ENCODE peak calls at places on chromosomes 13 and 19, in six cellular contexts. U is CD8-positive, alpha-beta T cell; T is body of pancreas; F is ascending aorta; N is fibroblast of pulmonary artery; X is NB4. O is an unnamed sample.

GRCh38 chr19:50002386-50002960 is 22.7 kb downstream of the VRK3 start:
- DNase-seq in U (no peak), T (no peak), F (no peak), N (no peak), X (no peak), O (no peak)

GRCh38 chr19:41734585-41734984 is 20.7 kb upstream of the CEACAM6 start:
- DNase-seq in U (no peak), T (no peak), F (no peak), N (no peak), X (no peak), O (no peak)

GRCh38 chr13:80527400-80527799 is 186.5 kb upstream of the SPRY2 start:
- DNase-seq in U (no peak), T (no peak), F (no peak), N (no peak), X (no peak), O (no peak)

GRCh38 chr13:24274452-24274971 is 34.9 kb upstream of the C1QTNF9 start:
- DNase-seq in U (peak; percentile 68), T (no peak), F (no peak), N (peak; percentile 52), X (no peak), O (no peak)

GRCh38 chr13:28489975-28490550 is 4.9 kb downstream of the FLT1 start:
- DNase-seq in U (no peak), T (no peak), F (no peak), N (no peak), X (no peak), O (no peak)

GRCh38 chr19:3179739-3180293 is 1.2 kb downstream of the S1PR4 start:
- DNase-seq in U (no peak), T (no peak), F (no peak), N (no peak), X (peak; percentile 56), O (no peak)

GRCh38 chr13:22748866-22749586 is 431.8 kb upstream of the SGCG start:
- DNase-seq in U (no peak), T (no peak), F (no peak), N (peak; percentile 29), X (no peak), O (no peak)

GRCh38 chr13:102443234-102443633 is 41.4 kb upstream of the FGF14 start:
- DNase-seq in U (no peak), T (no peak), F (no peak), N (no peak), X (no peak), O (no peak)

GRCh38 chr13:100675660-100676129 is 1.1 kb upstream of the TMTC4 start:
- DNase-seq in U (no peak), T (no peak), F (no peak), N (no peak), X (no peak), O (no peak)

GRCh38 chr19:29690842-29691241 is 24.2 kb downstream of the C19orf12 start:
- DNase-seq in U (peak; percentile 46), T (no peak), F (no peak), N (peak; percentile 60), X (peak; percentile 67), O (no peak)

GRCh38 chr19:18978616-18979015 is 37.6 kb upstream of the HOMER3 start:
- DNase-seq in U (no peak), T (no peak), F (no peak), N (no peak), X (peak; percentile 84), O (no peak)

GRCh38 chr19:11813801-11814706 is at the start of gene ZNF440:
- DNase-seq in U (peak; percentile 79), T (peak; percentile 97), F (peak; percentile 85), N (peak; percentile 93), X (peak; percentile 95), O (peak; percentile 76)

GRCh38 chr19:54429176-54429495 is 13.9 kb downstream of the TTYH1 start:
- DNase-seq in U (no peak), T (no peak), F (no peak), N (no peak), X (no peak), O (no peak)

GRCh38 chr13:107807306-107808073 is 407.8 kb downstream of the LIG4 start:
- DNase-seq in U (no peak), T (no peak), F (no peak), N (peak; percentile 25), X (no peak), O (no peak)

GRCh38 chr13:44801990-44802389 is 187.3 kb downstream of the NUFIP1 start:
- DNase-seq in U (no peak), T (no peak), F (no peak), N (peak; percentile 84), X (peak; percentile 61), O (peak; percentile 27)

GRCh38 chr19:47598407-47599349 is 10.3 kb upstream of the BICRA start:
- DNase-seq in U (no peak), T (peak; percentile 26), F (no peak), N (peak; percentile 95), X (no peak), O (peak; percentile 94)

GRCh38 chr13:99196466-99197256 is 4.0 kb upstream of the UBAC2 start:
- DNase-seq in U (no peak), T (no peak), F (no peak), N (peak; percentile 9), X (peak; percentile 36), O (no peak)

GRCh38 chr19:45344621-45345505 is 4.3 kb downstream of the KLC3 start:
- DNase-seq in U (no peak), T (no peak), F (no peak), N (no peak), X (no peak), O (no peak)

GRCh38 chr19:45345506-45345860 is 4.9 kb downstream of the KLC3 start:
- DNase-seq in U (no peak), T (no peak), F (no peak), N (no peak), X (no peak), O (no peak)

GRCh38 chr19:45348367-45349125 is 8.0 kb downstream of the KLC3 start:
- DNase-seq in U (no peak), T (no peak), F (no peak), N (no peak), X (no peak), O (no peak)

GRCh38 chr19:45347570-45348366 is 7.2 kb downstream of the KLC3 start:
- DNase-seq in U (no peak), T (no peak), F (no peak), N (no peak), X (no peak), O (no peak)

DNA sequence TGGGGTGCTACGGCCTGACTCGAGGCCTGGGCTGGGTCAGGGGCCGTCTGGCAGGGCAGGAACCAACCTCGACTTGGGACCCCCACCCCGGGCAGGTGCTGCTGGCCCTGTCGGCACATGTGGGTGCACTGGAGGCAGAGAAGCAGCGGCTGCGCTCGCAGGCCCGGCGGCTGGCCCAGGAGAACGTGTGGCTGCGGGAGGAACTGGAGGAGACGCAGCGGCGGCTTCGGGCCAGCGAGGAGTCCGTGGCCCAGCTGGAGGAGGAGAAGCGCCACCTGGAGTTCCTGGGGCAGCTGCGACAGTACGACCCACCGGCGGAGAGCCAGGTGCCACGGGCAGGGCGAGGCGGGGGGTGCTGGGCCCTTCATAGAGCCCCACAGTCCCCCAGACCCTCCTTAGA is 5.9 kb downstream of the KLC3 start:
- DNase-seq in U (no peak), T (no peak), F (no peak), N (no peak), X (no peak), O (no peak)
- TF ChIP-seq CTCF in U (no peak), T (no peak), F (no peak), N (no peak), X (no peak), O (no peak)

GRCh38 chr19:35719402-35720162 is 1.8 kb downstream of the KMT2B start:
- DNase-seq in U (no peak), T (no peak), F (no peak), N (no peak), X (no peak), O (no peak)
- H3K4me3 ChIP-seq in U (no peak overlapping the region), T (no peak overlapping the region), F (peak overlapping the region; percentile 79), N (peak overlapping the region; percentile 81), X (peak overlapping the region; percentile 76), O (peak overlapping the region; percentile 64)

GRCh38 chr19:45187421-45188100 is 9.0 kb downstream of the BLOC1S3 start:
- DNase-seq in U (peak; percentile 38), T (no peak), F (no peak), N (peak; percentile 17), X (peak; percentile 48), O (no peak)
- TF ChIP-seq CTCF in U (peak; percentile 73), T (peak; percentile 47), F (no peak), N (peak; percentile 53), X (peak; percentile 27), O (peak; percentile 51)

DNA sequence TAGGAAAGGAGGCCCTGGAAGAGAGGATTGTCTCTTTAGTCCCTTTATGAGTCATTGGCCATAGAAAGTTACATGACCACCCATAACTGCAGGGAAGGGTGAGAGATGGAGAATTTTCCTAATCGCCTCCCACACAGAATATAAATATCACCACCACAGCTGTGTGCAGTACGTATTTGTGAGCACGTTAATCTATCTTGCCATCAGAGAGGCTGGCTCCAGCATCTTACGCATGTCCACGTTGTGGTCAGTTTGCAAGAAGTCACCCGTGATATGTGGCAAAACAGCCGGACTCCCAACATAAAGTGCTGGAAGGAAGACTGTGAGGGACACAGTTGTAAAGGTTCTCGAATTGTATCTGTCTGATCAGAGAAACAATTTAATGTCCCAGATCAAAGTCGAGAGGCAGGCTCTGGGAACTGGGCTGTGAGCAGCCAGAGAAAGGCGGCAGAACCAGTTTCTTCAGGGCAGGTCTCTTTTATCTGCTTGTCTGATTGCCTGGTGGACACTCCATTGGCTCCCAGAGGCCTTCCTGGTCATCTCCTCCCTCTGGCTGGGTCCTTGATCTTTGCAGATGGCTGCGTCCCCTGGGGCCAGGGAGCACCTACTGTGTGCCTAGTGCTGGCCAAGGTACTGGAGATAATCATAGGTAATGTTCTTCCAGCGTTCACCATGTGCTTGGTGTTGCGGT is 74.9 kb downstream of the SIPA1L3 start:
- DNase-seq in U (no peak), T (no peak), F (no peak), N (no peak), X (no peak), O (no peak)
- H3K4me3 ChIP-seq in U (no peak overlapping the region), T (no peak overlapping the region), F (no peak overlapping the region), N (no peak overlapping the region), X (no peak overlapping the region), O (no peak overlapping the region)

DNA sequence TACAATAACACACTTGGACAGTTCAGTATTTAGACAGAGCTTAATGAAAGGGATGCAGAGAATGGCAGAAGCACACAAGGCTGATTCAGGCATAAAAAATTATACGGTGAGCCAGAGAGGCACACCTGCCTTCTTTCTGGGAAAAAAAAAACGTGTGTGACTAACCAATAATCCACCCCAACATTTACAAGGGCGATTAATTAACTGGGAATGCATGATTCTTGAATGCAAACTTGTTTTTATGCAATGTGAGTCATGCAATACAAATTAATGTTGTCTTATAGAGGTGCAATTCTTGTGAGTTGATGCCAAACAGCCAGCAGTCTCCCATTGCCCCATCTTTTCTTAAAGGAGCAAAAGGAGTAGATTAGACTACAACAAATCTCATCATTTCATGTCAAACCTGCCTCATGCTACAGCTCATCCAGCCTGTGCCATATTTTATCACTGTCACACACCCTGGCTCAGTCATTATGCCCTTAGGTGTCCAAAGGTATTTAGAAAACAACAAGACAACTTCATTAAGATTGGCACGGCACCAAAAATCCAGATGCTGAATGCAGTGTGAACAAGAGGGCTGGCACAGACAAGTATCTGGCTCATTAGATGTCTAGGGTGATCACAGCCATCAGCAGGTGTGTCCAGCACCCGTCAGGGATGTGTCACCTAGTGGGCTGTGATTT is 721.1 kb downstream of the EFNB2 start:
- DNase-seq in U (no peak), T (no peak), F (no peak), N (no peak), X (no peak), O (no peak)
- TF ChIP-seq CTCF in U (no peak), T (no peak), F (no peak), N (no peak), X (no peak), O (no peak)